ENCODE peak calls at places on chromosomes 11 and 22, in six cellular contexts. B, D, L, S, Z and R are unnamed samples.

GRCh38 chr11:96578379-96578778 is 188.6 kb downstream of the JRKL start:
- DNase-seq in B (no peak), D (no peak), L (no peak), S (no peak), Z (no peak), R (no peak)

GRCh38 chr22:47123006-47123826 is 360.8 kb downstream of the TBC1D22A start:
- DNase-seq in B (no peak), D (peak), L (no peak), S (no peak), Z (no peak), R (peak)

GRCh38 chr11:119521551-119521950 is 98.6 kb upstream of the THY1 start:
- DNase-seq in B (no peak), D (no peak), L (no peak), S (no peak), Z (no peak), R (no peak)

GRCh38 chr11:108559340-108559739 is 34.2 kb downstream of the EXPH5 start:
- DNase-seq in B (no peak), D (no peak), L (no peak), S (no peak), Z (no peak), R (no peak)

GRCh38 chr11:15969281-15969680 is 387.1 kb downstream of the SOX6 start:
- DNase-seq in B (peak), D (peak), L (peak), S (no peak), Z (no peak), R (no peak)

GRCh38 chr22:31036671-31037550 is 44.2 kb upstream of the SMTN start:
- DNase-seq in B (no peak), D (no peak), L (peak), S (no peak), Z (no peak), R (no peak)

GRCh38 chr11:36240746-36241295 is 48.4 kb downstream of the COMMD9 start:
- DNase-seq in B (no peak), D (no peak), L (no peak), S (no peak), Z (no peak), R (no peak)

GRCh38 chr11:91366186-91366585 is 858.4 kb upstream of the FAT3 start:
- DNase-seq in B (no peak), D (no peak), L (no peak), S (no peak), Z (no peak), R (no peak)

GRCh38 chr22:26460202-26460601 is 23.4 kb downstream of the HPS4 start:
- DNase-seq in B (no peak), D (no peak), L (no peak), S (no peak), Z (no peak), R (no peak)

GRCh38 chr11:92131289-92131890 is 93.2 kb upstream of the FAT3 start:
- DNase-seq in B (no peak), D (no peak), L (no peak), S (no peak), Z (no peak), R (no peak)

GRCh38 chr22:46172522-46172921 is 22.2 kb downstream of the PPARA start:
- DNase-seq in B (no peak), D (peak), L (no peak), S (no peak), Z (no peak), R (no peak)

GRCh38 chr11:62880231-62880802 is 379 bp upstream of the SLC3A2 start:
- DNase-seq in B (no peak), D (no peak), L (peak), S (no peak), Z (peak), R (peak)

GRCh38 chr11:120386774-120387371 is 50.7 kb downstream of the ARHGEF12 start:
- DNase-seq in B (no peak), D (no peak), L (no peak), S (no peak), Z (no peak), R (no peak)

GRCh38 chr11:64121637-64122410 is 44.1 kb downstream of the MACROD1 start:
- DNase-seq in B (no peak), D (no peak), L (no peak), S (no peak), Z (no peak), R (no peak)

GRCh38 chr22:44968736-44969135 is 41.1 kb downstream of the PHF21B start:
- DNase-seq in B (no peak), D (no peak), L (no peak), S (no peak), Z (no peak), R (no peak)

GRCh38 chr11:129703846-129704245 is 111.8 kb upstream of the TMEM45B start:
- DNase-seq in B (no peak), D (no peak), L (no peak), S (no peak), Z (no peak), R (no peak)

GRCh38 chr22:21718492-21718891 is 17.1 kb downstream of the YPEL1 start:
- DNase-seq in B (no peak), D (peak), L (no peak), S (no peak), Z (no peak), R (no peak)

GRCh38 chr22:37546436-37547248 is 13.6 kb upstream of the CDC42EP1 start:
- DNase-seq in B (peak), D (peak), L (no peak), S (no peak), Z (no peak), R (no peak)

GRCh38 chr11:31355131-31355530 is 14.4 kb downstream of the DCDC1 start:
- DNase-seq in B (no peak), D (no peak), L (no peak), S (no peak), Z (no peak), R (no peak)

GRCh38 chr22:18133452-18133851 is 16.5 kb upstream of the USP18 start:
- DNase-seq in B (no peak), D (no peak), L (no peak), S (no peak), Z (no peak), R (no peak)

GRCh38 chr11:70900540-70900939 is 351.8 kb downstream of the SHANK2 start:
- DNase-seq in B (no peak), D (no peak), L (no peak), S (no peak), Z (no peak), R (peak)

GRCh38 chr11:66002648-66003225 is 434 bp downstream of the BANF1 start:
- DNase-seq in B (peak), D (peak), L (no peak), S (no peak), Z (peak), R (no peak)

GRCh38 chr11:106012744-106013143 is 9.3 kb downstream of the MSANTD4 start:
- DNase-seq in B (no peak), D (no peak), L (peak), S (no peak), Z (no peak), R (no peak)

GRCh38 chr22:30636226-30637077 is 871 bp downstream of the SLC35E4 start:
- DNase-seq in B (peak), D (peak), L (no peak), S (no peak), Z (peak), R (no peak)

GRCh38 chr11:104705475-104706195 is 192.6 kb downstream of the CASP12 start:
- DNase-seq in B (peak), D (peak), L (peak), S (peak), Z (peak), R (no peak)

GRCh38 chr11:43925063-43925931 is 17.1 kb upstream of the C11orf96 start:
- DNase-seq in B (peak), D (no peak), L (no peak), S (no peak), Z (no peak), R (no peak)

GRCh38 chr22:29049655-29050263 is 11.9 kb downstream of the C22orf31 start:
- DNase-seq in B (no peak), D (no peak), L (no peak), S (no peak), Z (no peak), R (no peak)

GRCh38 chr11:127470485-127470884 is 469.9 kb upstream of the KIRREL3 start:
- DNase-seq in B (no peak), D (no peak), L (peak), S (no peak), Z (peak), R (no peak)

GRCh38 chr22:46119729-46120419 is 30.5 kb upstream of the PPARA start:
- DNase-seq in B (no peak), D (peak), L (no peak), S (no peak), Z (no peak), R (no peak)

GRCh38 chr22:45460288-45461109 is 42.2 kb upstream of the FBLN1 start:
- DNase-seq in B (no peak), D (peak), L (no peak), S (no peak), Z (no peak), R (no peak)

GRCh38 chr11:107408762-107409200 is 48.8 kb downstream of the CWF19L2 start:
- DNase-seq in B (no peak), D (no peak), L (no peak), S (no peak), Z (no peak), R (no peak)

GRCh38 chr11:11940551-11940950 is 67.9 kb downstream of the DKK3 start:
- DNase-seq in B (no peak), D (no peak), L (no peak), S (no peak), Z (no peak), R (no peak)

GRCh38 chr22:39534591-39535301 is 2.2 kb upstream of the RPS19BP1 start:
- DNase-seq in B (peak), D (peak), L (peak), S (peak), Z (peak), R (peak)

GRCh38 chr11:93468286-93468685 is 74.9 kb downstream of the SMCO4 start:
- DNase-seq in B (no peak), D (no peak), L (no peak), S (no peak), Z (no peak), R (no peak)

GRCh38 chr22:30420401-30421178 is 5.0 kb upstream of the MTFP1 start:
- DNase-seq in B (no peak), D (no peak), L (no peak), S (no peak), Z (no peak), R (no peak)